ENCODE peak calls at places on chromosomes 4 and X, in seven cellular contexts. N is astrocyte of the spinal cord; H is HT-29; W is fibroblast of lung; Z is H9; L is activated CD4-positive, alpha-beta T cell treated with anti-CD3 and anti-CD28 coated beads, Interleukin-2, amount 50 U/mL, for 1 hour; S is T-helper 1 cell. C is an unnamed sample.

GRCh38 chr4:21768349-21769310 is 179.9 kb downstream of the KCNIP4 start:
- DNase-seq in N (peak), H (peak), W (peak), Z (no peak), L (no peak), S (no peak), C (peak)

GRCh38 chr4:104490096-104490769 is 4.5 kb downstream of the CXXC4 start:
- DNase-seq in N (no peak), H (peak), W (no peak), Z (peak), L (no peak), S (no peak), C (peak)

GRCh38 chrX:96440941-96441340 is 243.7 kb upstream of the DIAPH2 start:
- DNase-seq in N (no peak), H (no peak), W (no peak), Z (no peak), L (no peak), S (no peak), C (no peak)

GRCh38 chrX:83845397-83845796 is 15.5 kb upstream of the CYLC1 start:
- DNase-seq in N (peak), H (peak), W (peak), Z (no peak), L (no peak), S (no peak), C (peak)

GRCh38 chrX:121642415-121642814 is 595.0 kb downstream of the GLUD2 start:
- DNase-seq in N (peak), H (no peak), W (peak), Z (no peak), L (no peak), S (no peak), C (peak)

GRCh38 chr4:53633608-53634007 is 42.3 kb upstream of the LNX1 start:
- DNase-seq in N (no peak), H (no peak), W (no peak), Z (no peak), L (no peak), S (no peak), C (no peak)

GRCh38 chr4:147769386-147769785 is 37.5 kb downstream of the ARHGAP10 start:
- DNase-seq in N (no peak), H (no peak), W (peak), Z (no peak), L (no peak), S (no peak), C (no peak)

GRCh38 chr4:165385124-165385523 is 6.3 kb downstream of the CPE start:
- DNase-seq in N (no peak), H (no peak), W (no peak), Z (no peak), L (no peak), S (no peak), C (no peak)

GRCh38 chr4:151675366-151676060 is 85.3 kb downstream of the GATB start:
- DNase-seq in N (no peak), H (no peak), W (no peak), Z (no peak), L (no peak), S (no peak), C (no peak)

GRCh38 chrX:50905334-50905733 is 5.2 kb upstream of the BMP15 start:
- DNase-seq in N (no peak), H (peak), W (no peak), Z (no peak), L (no peak), S (no peak), C (peak)

GRCh38 chrX:13835825-13836224 is 18.9 kb upstream of the GPM6B start:
- DNase-seq in N (no peak), H (no peak), W (no peak), Z (no peak), L (no peak), S (no peak), C (no peak)

GRCh38 chr4:30714408-30715031 is 5.6 kb upstream of the PCDH7 start:
- DNase-seq in N (peak), H (peak), W (peak), Z (peak), L (no peak), S (no peak), C (peak)

GRCh38 chr4:113117346-113117677 is 67.9 kb downstream of the ANK2 start:
- DNase-seq in N (no peak), H (no peak), W (no peak), Z (no peak), L (no peak), S (no peak), C (no peak)

GRCh38 chr4:81237791-81238190 is 22.8 kb upstream of the PRKG2 start:
- DNase-seq in N (no peak), H (no peak), W (no peak), Z (no peak), L (no peak), S (no peak), C (no peak)

GRCh38 chr4:147683172-147683571 is 791 bp downstream of the PRMT9 start:
- DNase-seq in N (peak), H (peak), W (peak), Z (no peak), L (no peak), S (no peak), C (peak)

GRCh38 chr4:88275516-88275915 is 8.8 kb downstream of the PPM1K start:
- DNase-seq in N (peak), H (no peak), W (peak), Z (no peak), L (no peak), S (no peak), C (no peak)

C was measured in DMS53.